ENCODE peak calls at places on chromosomes 12 and 14, in four cellular contexts. A is HepG2, L is GM12878, W is K562. T is an unnamed sample.

GRCh38 chr14:61444215-61444768 is 122.9 kb downstream of the PRKCH start:
- DNase-seq in A (no peak), L (no peak), W (no peak), T (no peak)

GRCh38 chr12:39441963-39442894 is 691 bp downstream of the KIF21A start:
- DNase-seq in L (no peak), W (peak; percentile 43), A (peak; percentile 39), T (peak; percentile 38)

GRCh38 chr14:92624764-92625163 is 111.2 kb downstream of the RIN3 start:
- DNase-seq in W (no peak), A (no peak), L (no peak), T (no peak)

GRCh38 chr14:75647650-75648049 is 13.0 kb downstream of the ERG28 start:
- DNase-seq in L (no peak), A (no peak), W (no peak), T (no peak)

GRCh38 chr12:49824886-49825285 is 3.3 kb downstream of the NCKAP5L start:
- DNase-seq in A (no peak), W (no peak), L (no peak), T (no peak)

GRCh38 chr12:57740656-57741412 is 2.3 kb upstream of the AGAP2 start:
- DNase-seq in A (no peak), W (no peak), L (peak; percentile 53), T (no peak)

GRCh38 chr14:64510127-64510808 is 5.7 kb downstream of the ZBTB1 start:
- DNase-seq in L (no peak), W (no peak), A (no peak), T (no peak)

GRCh38 chr12:132786192-132786591 is 24.6 kb upstream of the ANKLE2 start:
- DNase-seq in L (no peak), W (no peak), A (no peak), T (no peak)

GRCh38 chr14:102481371-102481770 is 28.2 kb downstream of the ANKRD9 start:
- DNase-seq in A (no peak), W (no peak), L (no peak), T (no peak)

GRCh38 chr14:59281613-59282012 is 93.1 kb downstream of the DAAM1 start:
- DNase-seq in A (no peak), W (no peak), L (no peak), T (no peak)

GRCh38 chr14:22099942-22100763 is 426.5 kb upstream of the OR4E1 start:
- DNase-seq in L (no peak), W (no peak), A (peak; percentile 90), T (peak; percentile 75)

GRCh38 chr12:66941150-66941549 is 262.3 kb upstream of the GRIP1 start:
- DNase-seq in W (no peak), L (no peak), A (no peak), T (no peak)

GRCh38 chr12:12723681-12724420 is 6.7 kb downstream of the CDKN1B start:
- DNase-seq in L (no peak), A (no peak), W (peak; percentile 19), T (peak; percentile 40)

GRCh38 chr14:69038449-69039286 is 59.6 kb upstream of the ACTN1 start:
- DNase-seq in L (no peak), W (no peak), A (no peak), T (no peak)

GRCh38 chr14:103679351-103679750 is 35.9 kb downstream of the XRCC3 start:
- DNase-seq in L (peak; percentile 34), W (no peak), A (peak; percentile 6), T (peak; percentile 61)

GRCh38 chr12:19316420-19316819 is 122.9 kb upstream of the AEBP2 start:
- DNase-seq in L (no peak), W (no peak), A (no peak), T (no peak)

GRCh38 chr12:89648211-89648930 is 60.3 kb downstream of the ATP2B1 start:
- DNase-seq in L (no peak), A (peak; percentile 56), W (peak; percentile 13), T (peak; percentile 71)

GRCh38 chr14:49853572-49854375 is 1.2 kb upstream of the NEMF start:
- DNase-seq in W (no peak), A (peak; percentile 86), L (no peak), T (peak; percentile 80)

GRCh38 chr14:72540836-72541235 is 353.1 kb downstream of the DPF3 start:
- DNase-seq in W (no peak), L (no peak), A (no peak), T (no peak)

DNA sequence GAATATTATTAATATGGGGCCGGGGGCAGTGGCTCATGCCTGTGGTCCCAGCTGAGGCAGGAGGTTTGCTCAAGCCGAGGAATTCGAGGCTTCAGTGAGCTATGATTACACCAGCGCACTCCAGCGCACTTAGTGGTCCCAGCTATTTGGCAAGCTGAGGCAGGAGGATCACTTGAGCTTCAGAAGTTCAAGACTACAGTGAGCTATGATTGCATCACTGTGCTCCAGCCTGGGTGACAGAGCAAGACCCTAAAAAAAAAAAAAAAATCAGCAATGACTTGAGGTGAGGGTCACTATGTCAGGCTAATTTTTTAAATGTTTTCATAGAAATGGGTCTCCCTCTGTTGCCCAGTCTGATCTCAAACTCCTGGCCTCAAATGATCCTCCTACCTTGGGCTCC is 243.4 kb downstream of the RBM19 start:
- DNase-seq in L (no peak), A (no peak), W (no peak), T (no peak)
- TF ChIP-seq TCF7 in L (no peak), A (no peak), W (no peak), T (no peak)

GRCh38 chr14:106372870-106373657 is 846.7 kb downstream of the TMEM121 start:
- DNase-seq in A (peak; percentile 42), L (no peak), W (peak; percentile 79), T (peak; percentile 32)
- TF ChIP-seq TCF7 in A (no peak), L (no peak), W (no peak), T (no peak)

DNA sequence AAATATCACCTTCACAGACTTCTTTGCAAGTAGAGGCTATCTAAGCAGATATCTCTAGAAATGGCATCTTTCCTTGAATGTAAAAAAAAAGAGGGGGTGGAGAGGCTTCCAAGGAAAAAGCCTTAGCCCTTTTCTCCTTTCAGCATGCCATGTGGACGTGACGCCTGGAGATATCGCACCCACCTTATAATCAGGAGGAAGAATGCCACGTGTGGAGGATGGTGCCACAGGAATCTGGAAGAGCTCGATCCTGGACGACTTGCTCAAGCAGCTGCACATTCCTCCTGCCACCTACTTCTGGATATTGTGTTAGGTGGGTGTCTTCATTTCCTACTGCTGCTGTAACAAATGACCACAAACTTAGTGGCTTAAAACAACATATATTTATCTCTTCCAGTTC is 203.6 kb downstream of the NUAK1 start:
- DNase-seq in L (no peak), W (no peak), A (no peak), T (no peak)
- TF ChIP-seq TCF7 in L (no peak), W (no peak), A (no peak), T (no peak)

DNA sequence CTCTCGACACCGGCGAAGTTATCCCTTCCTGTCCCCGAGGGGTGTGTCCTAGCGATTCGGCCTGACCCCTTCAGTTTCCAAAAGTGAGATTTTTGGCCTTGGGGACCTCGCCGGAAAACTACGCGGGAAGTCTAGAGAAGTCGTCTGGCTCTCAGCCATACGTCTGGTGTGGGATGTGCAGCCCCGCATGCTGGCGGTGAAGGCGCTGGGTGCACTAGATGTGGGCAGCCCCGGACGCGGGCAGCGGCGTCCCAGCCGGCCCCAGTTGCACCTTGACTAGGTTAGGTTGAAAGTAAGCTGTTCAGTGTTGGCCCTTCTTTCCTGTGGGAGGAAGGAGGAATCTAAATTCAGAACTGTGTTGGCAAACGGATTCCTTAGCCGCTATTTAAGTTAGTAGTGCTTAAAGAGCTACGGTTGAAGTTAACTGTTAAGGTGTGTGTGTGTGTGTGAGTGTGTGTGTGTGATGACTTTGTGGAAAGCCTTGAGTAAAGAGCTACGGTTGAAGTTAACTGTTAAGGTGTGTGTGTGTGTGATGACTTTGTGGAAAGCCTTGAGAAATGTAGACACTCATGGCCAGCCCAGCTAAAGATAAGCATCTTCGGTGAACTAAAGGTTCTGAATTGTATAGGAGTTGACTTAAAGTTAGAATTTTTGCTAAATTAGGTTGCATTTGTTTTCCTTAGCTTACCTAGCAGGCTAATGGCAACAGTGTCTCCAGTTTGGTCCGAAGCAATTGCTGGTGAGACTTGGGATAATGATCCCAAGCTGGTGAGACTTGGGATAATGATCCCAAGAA is 1.2 kb downstream of the KTN1 start:
- DNase-seq in W (peak; percentile 10), A (peak; percentile 23), L (no peak), T (peak; percentile 42)
- TF ChIP-seq TCF7 in W (no peak), A (no peak), L (no peak), T (no peak)

GRCh38 chr12:102323799-102324198 is 126.2 kb upstream of the PMCH start:
- DNase-seq in L (no peak), A (no peak), W (no peak), T (no peak)

GRCh38 chr12:102329883-102330282 is 132.2 kb upstream of the PMCH start:
- DNase-seq in L (no peak), A (no peak), W (no peak), T (no peak)

GRCh38 chr12:102331419-102331818 is 133.8 kb upstream of the PMCH start:
- DNase-seq in A (peak; percentile 18), L (no peak), W (no peak), T (no peak)

GRCh38 chr12:102322254-102322653 is 124.6 kb upstream of the PMCH start:
- DNase-seq in L (no peak), W (no peak), A (no peak), T (no peak)

GRCh38 chr12:102326987-102327386 is 129.4 kb upstream of the PMCH start:
- DNase-seq in L (no peak), A (no peak), W (no peak), T (no peak)
- TF ChIP-seq TCF7 in L (no peak), A (no peak), W (no peak), T (no peak)

GRCh38 chr14:81062816-81063215 is 107.4 kb downstream of the TSHR start:
- DNase-seq in W (peak; percentile 5), L (peak; percentile 1), A (peak; percentile 10), T (peak; percentile 30)
- TF ChIP-seq TCF7 in W (no peak), L (no peak), A (no peak), T (no peak)

DNA sequence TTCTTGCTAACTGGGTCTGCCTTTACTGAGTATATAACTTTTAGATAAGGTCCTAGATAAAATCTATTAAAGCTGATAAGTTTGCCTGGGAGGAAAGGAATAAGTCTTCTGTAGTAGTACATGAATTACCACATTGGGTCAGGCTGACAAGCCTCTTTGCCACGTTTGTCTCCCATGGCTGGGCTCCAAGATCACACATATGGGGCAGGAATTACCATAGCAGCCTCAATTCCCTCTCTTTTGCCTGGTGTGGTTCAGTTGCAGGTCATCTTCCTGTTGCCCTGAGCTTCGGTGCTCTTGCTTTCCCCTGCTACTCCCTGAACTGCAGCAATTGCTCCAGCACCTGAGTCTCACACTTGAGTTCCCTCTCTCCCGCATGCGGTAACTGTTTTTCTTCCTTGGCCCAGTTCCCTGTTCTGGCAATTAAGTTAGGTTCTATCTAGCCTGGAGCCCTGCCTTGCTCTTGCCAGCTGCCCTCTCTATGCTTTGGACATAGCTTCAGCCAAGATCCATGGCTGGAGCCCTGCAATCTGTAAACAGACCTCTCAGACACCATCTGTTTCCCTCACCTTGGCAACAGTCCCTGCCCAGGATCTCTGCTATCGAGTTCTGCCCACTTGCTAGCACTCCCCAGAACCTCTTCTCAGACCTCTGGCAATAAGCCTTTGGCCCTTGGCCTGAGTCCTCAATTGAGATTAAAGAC is 5.8 kb upstream of the GLT8D2 start:
- DNase-seq in W (no peak), A (no peak), L (no peak), T (no peak)
- TF ChIP-seq TCF7 in W (no peak), A (no peak), L (no peak), T (no peak)

DNA sequence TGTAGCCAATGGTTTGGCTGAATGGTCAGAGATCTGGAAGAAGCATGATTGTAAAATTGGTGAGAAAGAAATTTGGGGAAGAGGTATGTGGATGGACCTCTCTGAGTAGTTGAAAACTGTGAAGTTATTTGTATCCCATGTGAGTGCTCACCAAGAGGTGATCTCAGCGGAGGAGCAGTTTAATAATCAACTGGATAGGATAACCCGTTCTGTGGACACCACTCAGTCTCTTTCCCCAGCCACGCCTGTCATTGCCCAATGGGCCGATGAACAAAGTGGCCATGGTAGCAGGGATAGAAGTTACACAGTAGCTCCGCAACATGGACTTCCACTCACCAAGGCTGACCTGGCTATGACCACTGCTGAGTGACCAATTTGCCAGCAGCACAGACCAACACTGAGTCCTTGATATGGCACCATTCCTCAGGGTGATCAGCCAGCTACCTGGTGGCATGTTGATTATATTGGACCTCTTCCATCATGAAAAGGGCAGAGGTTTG is 257.4 kb upstream of the ATXN7L3B start:
- DNase-seq in W (no peak), A (no peak), L (no peak), T (no peak)
- TF ChIP-seq TCF7 in W (no peak), A (no peak), L (no peak), T (no peak)